ENCODE peak calls at places on chromosomes 4 and X, in four cellular contexts. One of them, this sample, is unnamed. For H3K9me3, the result is how much of the 10 kb centered on the place peaks cover.

GRCh38 chrX:124592745-124593144 is 246.4 kb downstream of the SH2D1A start:
- DNase-seq in HCT116: no peak
- DNase-seq in H9: no peak
- DNase-seq in astrocyte: no peak
- DNase-seq in this sample: no peak

GRCh38 chrX:131066237-131066636 is 8.1 kb downstream of the ARHGAP36 start:
- DNase-seq in HCT116: no peak
- DNase-seq in H9: no peak
- DNase-seq in astrocyte: no peak
- DNase-seq in this sample: no peak

GRCh38 chrX:67094061-67094460 is 449.8 kb upstream of the AR start:
- DNase-seq in HCT116: no peak
- DNase-seq in H9: peak
- DNase-seq in astrocyte: no peak
- DNase-seq in this sample: no peak

GRCh38 chr4:36053931-36054330 is 190.4 kb downstream of the ARAP2 start:
- DNase-seq in HCT116: no peak
- DNase-seq in H9: no peak
- DNase-seq in astrocyte: peak
- DNase-seq in this sample: peak

GRCh38 chrX:105837227-105837626 is 14.9 kb downstream of the NRK start:
- DNase-seq in HCT116: no peak
- DNase-seq in H9: no peak
- DNase-seq in astrocyte: peak
- DNase-seq in this sample: peak

GRCh38 chrX:33725556-33726232 is 406.4 kb downstream of the FAM47A start:
- DNase-seq in HCT116: no peak
- DNase-seq in H9: peak
- DNase-seq in astrocyte: no peak
- DNase-seq in this sample: peak

GRCh38 chrX:110032534-110033161 is 29.7 kb downstream of the TMEM164 start:
- DNase-seq in HCT116: no peak
- DNase-seq in H9: no peak
- DNase-seq in astrocyte: no peak
- DNase-seq in this sample: no peak

GRCh38 chr4:147103403-147103946 is 157.8 kb upstream of the TTC29 start:
- DNase-seq in HCT116: no peak
- DNase-seq in H9: no peak
- DNase-seq in astrocyte: peak
- DNase-seq in this sample: peak

GRCh38 chrX:131763674-131764073 is 219.8 kb downstream of the OR13H1 start:
- DNase-seq in HCT116: no peak
- DNase-seq in H9: no peak
- DNase-seq in astrocyte: peak
- DNase-seq in this sample: peak

GRCh38 chrX:68433155-68433980 is at the start of gene OPHN1:
- DNase-seq in HCT116: peak
- DNase-seq in H9: peak
- DNase-seq in astrocyte: peak
- DNase-seq in this sample: peak

GRCh38 chr4:171846232-171846631 is 33.0 kb downstream of the GALNTL6 start:
- DNase-seq in HCT116: peak
- DNase-seq in H9: peak
- DNase-seq in astrocyte: peak
- DNase-seq in this sample: peak

GRCh38 chrX:15909605-15910004 is 55.0 kb upstream of the AP1S2 start:
- DNase-seq in HCT116: no peak
- DNase-seq in H9: peak
- DNase-seq in astrocyte: no peak
- DNase-seq in this sample: no peak

GRCh38 chrX:15911729-15912550 is 57.3 kb upstream of the AP1S2 start:
- DNase-seq in HCT116: no peak
- DNase-seq in H9: no peak
- DNase-seq in astrocyte: no peak
- DNase-seq in this sample: no peak

GRCh38 chrX:15906544-15906943 is 51.9 kb upstream of the AP1S2 start:
- DNase-seq in HCT116: no peak
- DNase-seq in H9: no peak
- DNase-seq in astrocyte: no peak
- DNase-seq in this sample: no peak

GRCh38 chrX:15913161-15913560 is 58.5 kb upstream of the AP1S2 start:
- DNase-seq in HCT116: no peak
- DNase-seq in H9: no peak
- DNase-seq in astrocyte: no peak
- DNase-seq in this sample: no peak

DNA sequence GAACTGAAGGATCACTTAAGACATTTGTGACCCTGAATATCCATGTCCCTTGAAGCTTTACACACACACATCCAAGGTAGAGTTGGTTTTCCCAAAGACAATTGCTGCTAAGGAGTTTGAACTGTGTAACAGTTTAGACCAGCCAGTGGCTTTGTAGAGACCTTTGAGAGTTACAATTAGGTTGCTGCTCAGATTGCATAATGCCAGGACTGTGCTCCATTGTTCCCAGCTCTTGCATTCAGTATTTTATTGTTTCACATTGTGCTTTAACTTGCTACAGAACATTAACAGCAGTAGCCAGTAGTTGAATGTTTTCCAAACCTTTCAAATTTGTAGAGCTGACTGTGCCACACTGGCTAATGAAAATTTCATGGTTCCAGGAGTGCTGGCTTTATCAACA is 54.3 kb upstream of the AP1S2 start:
- DNase-seq in HCT116: no peak
- DNase-seq in H9: no peak
- DNase-seq in astrocyte: no peak
- DNase-seq in this sample: peak
- H2AFZ ChIP-seq in HCT116: no peak
- H2AFZ ChIP-seq in H9: no peak
- H2AFZ ChIP-seq in astrocyte: no peak
- H2AFZ ChIP-seq in this sample: no peak

DNA sequence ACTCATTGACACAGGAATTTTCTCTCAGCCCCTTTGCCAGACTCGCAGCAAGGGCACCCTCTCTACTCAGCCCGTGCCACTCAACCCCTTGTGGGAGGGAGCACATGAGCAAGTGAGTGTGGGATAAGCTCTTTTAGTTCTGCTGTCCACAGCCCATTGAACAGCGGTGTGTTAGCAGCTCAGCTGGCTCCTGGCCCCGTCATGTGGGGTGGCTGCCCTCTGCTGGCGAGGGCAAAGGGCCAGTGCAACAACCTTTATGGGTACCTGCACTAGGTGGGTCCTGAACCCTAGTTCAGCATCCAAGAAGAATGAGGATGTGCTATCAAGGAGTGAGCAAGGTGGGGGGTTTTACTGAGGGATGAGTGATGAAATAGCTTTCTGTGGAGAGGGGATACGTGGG is 85.0 kb upstream of the ZNF81 start:
- DNase-seq in HCT116: peak
- DNase-seq in H9: peak
- DNase-seq in astrocyte: no peak
- DNase-seq in this sample: peak
- TF ChIP-seq CTCF in HCT116: peak
- TF ChIP-seq CTCF in H9: peak
- TF ChIP-seq CTCF in astrocyte: no peak
- TF ChIP-seq CTCF in this sample: peak

DNA sequence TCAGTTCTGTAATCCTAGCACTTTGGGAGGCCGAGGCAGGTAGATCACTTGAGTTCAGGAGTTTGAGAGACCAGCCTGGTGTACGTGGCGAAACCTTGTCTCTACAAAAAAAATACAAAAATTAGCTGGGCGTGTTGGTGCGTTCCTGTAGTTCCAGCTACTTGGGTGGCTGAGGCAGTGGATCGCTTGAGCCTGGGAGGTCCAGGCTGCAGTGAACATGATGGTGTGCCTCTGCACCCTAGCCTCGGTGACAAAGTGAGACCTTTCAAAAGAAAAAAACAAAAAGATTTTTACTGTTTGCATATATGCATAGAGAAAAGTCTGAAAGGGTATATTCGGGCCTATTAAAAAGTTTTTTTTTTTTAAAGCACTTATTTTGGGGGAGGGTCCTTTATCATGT is 76.1 kb downstream of the KDM6A start:
- DNase-seq in HCT116: no peak
- DNase-seq in H9: no peak
- DNase-seq in astrocyte: no peak
- DNase-seq in this sample: no peak
- H3K9me3 ChIP-seq in HCT116: under half
- H3K9me3 ChIP-seq in H9: under half
- H3K9me3 ChIP-seq in astrocyte: under half
- H3K9me3 ChIP-seq in this sample: under half

GRCh38 chr4:54097152-54097551 is 2.8 kb upstream of the GSX2 start:
- DNase-seq in HCT116: no peak
- DNase-seq in H9: no peak
- DNase-seq in astrocyte: no peak
- DNase-seq in this sample: no peak

GRCh38 chr4:54095110-54095800 is 4.7 kb upstream of the GSX2 start:
- DNase-seq in HCT116: no peak
- DNase-seq in H9: peak
- DNase-seq in astrocyte: no peak
- DNase-seq in this sample: no peak

GRCh38 chr4:54094449-54094848 is 5.5 kb upstream of the GSX2 start:
- DNase-seq in HCT116: no peak
- DNase-seq in H9: no peak
- DNase-seq in astrocyte: no peak
- DNase-seq in this sample: no peak

GRCh38 chr4:54098375-54098774 is 1.6 kb upstream of the GSX2 start:
- DNase-seq in HCT116: no peak
- DNase-seq in H9: no peak
- DNase-seq in astrocyte: no peak
- DNase-seq in this sample: no peak

GRCh38 chr4:54096563-54096962 is 3.4 kb upstream of the GSX2 start:
- DNase-seq in HCT116: no peak
- DNase-seq in H9: peak
- DNase-seq in astrocyte: no peak
- DNase-seq in this sample: no peak
- H2AFZ ChIP-seq in HCT116: no peak
- H2AFZ ChIP-seq in H9: no peak
- H2AFZ ChIP-seq in astrocyte: no peak
- H2AFZ ChIP-seq in this sample: peak

GRCh38 chr4:26860157-26860921 is at the start of gene STIM2:
- DNase-seq in HCT116: peak
- DNase-seq in H9: peak
- DNase-seq in astrocyte: peak
- DNase-seq in this sample: peak
- TF ChIP-seq CTCF in HCT116: peak
- TF ChIP-seq CTCF in H9: peak
- TF ChIP-seq CTCF in astrocyte: peak
- TF ChIP-seq CTCF in this sample: no peak

DNA sequence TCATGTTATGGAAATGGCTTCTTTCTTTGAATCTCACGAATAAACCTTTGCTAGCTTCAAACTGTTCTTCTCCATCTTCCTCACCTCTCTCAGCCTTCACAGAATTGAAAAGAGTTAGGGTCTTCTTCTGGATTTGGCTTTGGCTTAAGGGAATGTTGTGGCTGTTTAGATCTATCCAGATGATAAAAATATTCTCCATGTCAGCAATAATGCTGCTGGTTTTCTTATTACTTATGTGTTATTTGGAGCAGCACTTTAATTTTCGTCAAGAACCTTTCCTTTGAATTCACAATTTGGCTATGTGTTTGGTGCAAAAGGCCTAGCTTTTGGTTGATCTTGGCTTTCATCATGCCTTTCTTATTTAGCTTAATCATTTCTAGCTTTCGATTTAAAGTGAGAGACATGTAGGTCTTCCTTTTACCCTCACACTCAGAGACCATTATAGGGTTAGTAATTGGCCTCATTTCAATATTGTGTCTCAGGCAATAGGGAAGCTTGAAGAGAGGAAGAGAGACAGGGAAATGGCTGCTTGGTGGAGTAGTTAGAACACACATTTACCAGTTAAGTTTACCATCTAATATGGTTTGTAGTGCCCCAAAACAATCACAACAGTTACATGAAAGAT is 5.1 kb upstream of the ADAM29 start:
- DNase-seq in HCT116: no peak
- DNase-seq in H9: no peak
- DNase-seq in astrocyte: no peak
- DNase-seq in this sample: no peak
- H3K9me3 ChIP-seq in HCT116: under half
- H3K9me3 ChIP-seq in H9: under half
- H3K9me3 ChIP-seq in astrocyte: under half
- H3K9me3 ChIP-seq in this sample: under half